ENCODE peak calls at places on chromosome 15, in six cellular contexts. Q, F, V, C, L and H are unnamed samples.
A peak's percentile ranks its signal among the peaks of the same experiment; 100 is the strongest.

GRCh38 chr15:25136119-25136518 is 181.3 kb downstream of the SNRPN start:
- DNase-seq in C (no peak), F (no peak), L (peak; percentile 15), Q (no peak), V (no peak), H (no peak)

GRCh38 chr15:42510258-42511009 is 15.0 kb downstream of the SNAP23 start:
- DNase-seq in L (no peak), V (no peak), Q (no peak), F (no peak), C (no peak), H (no peak)

GRCh38 chr15:67828969-67829646 is 3.8 kb downstream of the SKOR1 start:
- DNase-seq in Q (no peak), C (no peak), F (no peak), V (no peak), L (no peak), H (no peak)

GRCh38 chr15:69973102-69973714 is 124.5 kb downstream of the TLE3 start:
- DNase-seq in V (no peak), C (no peak), L (peak; percentile 37), F (peak; percentile 3), Q (no peak), H (no peak)

GRCh38 chr15:90837052-90837621 is 31.3 kb upstream of the FURIN start:
- DNase-seq in Q (peak; percentile 30), V (no peak), L (no peak), F (no peak), C (no peak), H (no peak)

GRCh38 chr15:92900712-92901052 is 558 bp downstream of the CHD2 start:
- DNase-seq in L (no peak), F (no peak), Q (no peak), C (no peak), V (no peak), H (no peak)

GRCh38 chr15:59953392-59953883 is 50.7 kb upstream of the FOXB1 start:
- DNase-seq in C (no peak), V (no peak), L (no peak), F (no peak), Q (no peak), H (no peak)

GRCh38 chr15:42581272-42581730 is 5.9 kb downstream of the STARD9 start:
- DNase-seq in F (no peak), C (peak; percentile 93), L (peak; percentile 68), Q (peak; percentile 68), V (peak; percentile 84), H (peak; percentile 45)

GRCh38 chr15:63473999-63474809 is 30.2 kb upstream of the USP3 start:
- DNase-seq in C (no peak), L (peak; percentile 90), V (no peak), F (no peak), Q (peak; percentile 41), H (no peak)